ENCODE peak calls at places on chromosome 17, in five cellular contexts. F, D, E, Y and Z are unnamed samples.

GRCh38 chr17:77318491-77319210 is 177.9 kb downstream of the SEC14L1 start:
- DNase-seq in F (no peak), D (no peak), E (no peak), Y (no peak), Z (peak)

GRCh38 chr17:82752371-82753200 is 721 bp downstream of the TBCD start:
- DNase-seq in F (no peak), D (no peak), E (peak), Y (no peak), Z (peak)

GRCh38 chr17:77471984-77472836 is 331.4 kb downstream of the SEC14L1 start:
- DNase-seq in F (no peak), D (peak), E (peak), Y (no peak), Z (peak)

GRCh38 chr17:39845052-39845976 is 18.8 kb downstream of the IKZF3 start:
- DNase-seq in F (no peak), D (no peak), E (no peak), Y (no peak), Z (no peak)

GRCh38 chr17:32878211-32878610 is 1.3 kb upstream of the MYO1D start:
- DNase-seq in F (no peak), D (no peak), E (no peak), Y (no peak), Z (no peak)

GRCh38 chr17:39281806-39282205 is 56.1 kb upstream of the STAC2 start:
- DNase-seq in F (no peak), D (no peak), E (no peak), Y (no peak), Z (no peak)

GRCh38 chr17:50148226-50149098 is 2.0 kb downstream of the PPP1R9B start:
- DNase-seq in F (peak), D (peak), E (peak), Y (no peak), Z (peak)

GRCh38 chr17:42928714-42929496 is 28.3 kb downstream of the G6PC1 start:
- DNase-seq in F (peak), D (peak), E (peak), Y (peak), Z (peak)

GRCh38 chr17:29846298-29846697 is 83.7 kb downstream of the SSH2 start:
- DNase-seq in F (no peak), D (no peak), E (no peak), Y (no peak), Z (no peak)

GRCh38 chr17:81960130-81960958 is 643 bp downstream of the NOTUM start:
- DNase-seq in F (no peak), D (peak), E (peak), Y (no peak), Z (peak)

GRCh38 chr17:79532107-79532790 is 78.6 kb downstream of the RBFOX3 start:
- DNase-seq in F (no peak), D (no peak), E (no peak), Y (no peak), Z (no peak)

GRCh38 chr17:77516902-77517301 is 376.1 kb downstream of the SEC14L1 start:
- DNase-seq in F (no peak), D (peak), E (no peak), Y (no peak), Z (peak)

GRCh38 chr17:57403241-57403640 is 146.9 kb downstream of the MSI2 start:
- DNase-seq in F (no peak), D (no peak), E (no peak), Y (no peak), Z (no peak)

GRCh38 chr17:40910441-40910841 is 25.4 kb upstream of the KRT20 start:
- DNase-seq in F (no peak), D (no peak), E (no peak), Y (no peak), Z (no peak)

GRCh38 chr17:34633760-34634159 is 54.4 kb downstream of the TMEM132E start:
- DNase-seq in F (no peak), D (no peak), E (no peak), Y (no peak), Z (no peak)

GRCh38 chr17:46191332-46192210 is 1.7 kb downstream of the KANSL1 start:
- DNase-seq in F (peak), D (peak), E (peak), Y (peak), Z (no peak)

GRCh38 chr17:68674271-68674925 is 73.2 kb upstream of the FAM20A start:
- DNase-seq in F (no peak), D (no peak), E (no peak), Y (no peak), Z (no peak)

GRCh38 chr17:9700754-9701476 is 55.6 kb downstream of the USP43 start:
- DNase-seq in F (no peak), D (no peak), E (no peak), Y (no peak), Z (peak)